ENCODE peak calls at places on chromosomes 5 and 9, in ten cellular contexts. One of them, this sample, is unnamed.

GRCh38 chr5:36458746-36459145 is 147.7 kb upstream of the SLC1A3 start:
- DNase-seq in T-cell: no peak
- DNase-seq in substantia nigra: no peak
- DNase-seq in NCI-H1092: no peak
- DNase-seq in ACHN: no peak
- DNase-seq in HAP-1: no peak
- DNase-seq in omental fat pad: no peak
- DNase-seq in WTC11: no peak
- DNase-seq in natural killer cell: no peak
- DNase-seq in activated effector memory CD4-positive, alpha-beta T cell treated with Interleukin-2 at 50 U/mL for 16 hours: no peak
- DNase-seq in this sample: no peak

GRCh38 chr5:180670586-180671359 is 21.4 kb upstream of the FLT4 start:
- DNase-seq in T-cell: peak; percentile 28
- DNase-seq in substantia nigra: peak; percentile 47
- DNase-seq in NCI-H1092: peak; percentile 37
- DNase-seq in ACHN: peak; percentile 38
- DNase-seq in HAP-1: peak; percentile 43
- DNase-seq in omental fat pad: no peak
- DNase-seq in WTC11: peak; percentile 63
- DNase-seq in natural killer cell: no peak
- DNase-seq in activated effector memory CD4-positive, alpha-beta T cell treated with Interleukin-2 at 50 U/mL for 16 hours: no peak
- DNase-seq in this sample: peak; percentile 68

GRCh38 chr5:172527559-172527958 is 73.2 kb upstream of the SH3PXD2B start:
- DNase-seq in T-cell: no peak
- DNase-seq in substantia nigra: no peak
- DNase-seq in NCI-H1092: no peak
- DNase-seq in ACHN: no peak
- DNase-seq in HAP-1: no peak
- DNase-seq in omental fat pad: no peak
- DNase-seq in WTC11: no peak
- DNase-seq in natural killer cell: no peak
- DNase-seq in activated effector memory CD4-positive, alpha-beta T cell treated with Interleukin-2 at 50 U/mL for 16 hours: no peak
- DNase-seq in this sample: no peak

GRCh38 chr5:171534009-171534895 is 114.8 kb downstream of the FGF18 start:
- DNase-seq in T-cell: no peak
- DNase-seq in substantia nigra: no peak
- DNase-seq in NCI-H1092: no peak
- DNase-seq in ACHN: no peak
- DNase-seq in HAP-1: no peak
- DNase-seq in omental fat pad: no peak
- DNase-seq in WTC11: no peak
- DNase-seq in natural killer cell: no peak
- DNase-seq in activated effector memory CD4-positive, alpha-beta T cell treated with Interleukin-2 at 50 U/mL for 16 hours: no peak
- DNase-seq in this sample: no peak

GRCh38 chr5:139574641-139575312 is 13.6 kb downstream of the UBE2D2 start:
- DNase-seq in T-cell: no peak
- DNase-seq in substantia nigra: no peak
- DNase-seq in NCI-H1092: no peak
- DNase-seq in ACHN: peak; percentile 45
- DNase-seq in HAP-1: peak; percentile 41
- DNase-seq in omental fat pad: no peak
- DNase-seq in WTC11: no peak
- DNase-seq in natural killer cell: no peak
- DNase-seq in activated effector memory CD4-positive, alpha-beta T cell treated with Interleukin-2 at 50 U/mL for 16 hours: no peak
- DNase-seq in this sample: no peak

GRCh38 chr5:111271885-111272284 is 47.7 kb downstream of the CAMK4 start:
- DNase-seq in T-cell: no peak
- DNase-seq in substantia nigra: no peak
- DNase-seq in NCI-H1092: no peak
- DNase-seq in ACHN: no peak
- DNase-seq in HAP-1: no peak
- DNase-seq in omental fat pad: no peak
- DNase-seq in WTC11: no peak
- DNase-seq in natural killer cell: no peak
- DNase-seq in activated effector memory CD4-positive, alpha-beta T cell treated with Interleukin-2 at 50 U/mL for 16 hours: no peak
- DNase-seq in this sample: no peak

GRCh38 chr9:33032865-33033264 is 7.8 kb downstream of the DNAJA1 start:
- DNase-seq in T-cell: no peak
- DNase-seq in substantia nigra: no peak
- DNase-seq in NCI-H1092: no peak
- DNase-seq in ACHN: no peak
- DNase-seq in HAP-1: no peak
- DNase-seq in omental fat pad: no peak
- DNase-seq in WTC11: no peak
- DNase-seq in natural killer cell: no peak
- DNase-seq in activated effector memory CD4-positive, alpha-beta T cell treated with Interleukin-2 at 50 U/mL for 16 hours: no peak
- DNase-seq in this sample: no peak

GRCh38 chr5:1085391-1085790 is 26.5 kb downstream of the SLC12A7 start:
- DNase-seq in T-cell: no peak
- DNase-seq in substantia nigra: no peak
- DNase-seq in NCI-H1092: no peak
- DNase-seq in ACHN: no peak
- DNase-seq in HAP-1: no peak
- DNase-seq in omental fat pad: no peak
- DNase-seq in WTC11: no peak
- DNase-seq in natural killer cell: no peak
- DNase-seq in activated effector memory CD4-positive, alpha-beta T cell treated with Interleukin-2 at 50 U/mL for 16 hours: no peak
- DNase-seq in this sample: no peak

GRCh38 chr9:34380511-34381315 is 4.0 kb upstream of the MYORG start:
- DNase-seq in T-cell: peak; percentile 75
- DNase-seq in substantia nigra: peak; percentile 72
- DNase-seq in NCI-H1092: peak; percentile 39
- DNase-seq in ACHN: peak; percentile 67
- DNase-seq in HAP-1: no peak
- DNase-seq in omental fat pad: peak; percentile 42
- DNase-seq in WTC11: peak; percentile 84
- DNase-seq in natural killer cell: peak; percentile 62
- DNase-seq in activated effector memory CD4-positive, alpha-beta T cell treated with Interleukin-2 at 50 U/mL for 16 hours: peak; percentile 71
- DNase-seq in this sample: peak; percentile 64

GRCh38 chr9:78903581-78903980 is 606.7 kb downstream of the PSAT1 start:
- DNase-seq in T-cell: no peak
- DNase-seq in substantia nigra: no peak
- DNase-seq in NCI-H1092: no peak
- DNase-seq in ACHN: no peak
- DNase-seq in HAP-1: no peak
- DNase-seq in omental fat pad: no peak
- DNase-seq in WTC11: no peak
- DNase-seq in natural killer cell: no peak
- DNase-seq in activated effector memory CD4-positive, alpha-beta T cell treated with Interleukin-2 at 50 U/mL for 16 hours: no peak
- DNase-seq in this sample: no peak

GRCh38 chr9:124897570-124898460 is 35.9 kb downstream of the ARPC5L start:
- DNase-seq in T-cell: no peak
- DNase-seq in substantia nigra: no peak
- DNase-seq in NCI-H1092: no peak
- DNase-seq in ACHN: no peak
- DNase-seq in HAP-1: no peak
- DNase-seq in omental fat pad: no peak
- DNase-seq in WTC11: no peak
- DNase-seq in natural killer cell: no peak
- DNase-seq in activated effector memory CD4-positive, alpha-beta T cell treated with Interleukin-2 at 50 U/mL for 16 hours: no peak
- DNase-seq in this sample: no peak